ENCODE peak calls at places on chromosomes 4 and X, in ten cellular contexts. F is progenitor cell of endocrine pancreas; T is AML-193; O is T-cell; R is dorsolateral prefrontal cortex; V is T follicular helper cell; L is ACHN; Q is brain pericyte; M is activated T-cell treated with anti-CD3 and anti-CD28 coated beads, Interleukin-2, amount 50 U/mL, for 72 hours; P is pancreas. I is an unnamed sample.

GRCh38 chr4:76755756-76756155 is 142.2 kb downstream of the SOWAHB start:
- DNase-seq in T (no peak), V (no peak), P (no peak), Q (no peak), O (no peak), L (no peak), M (no peak), F (no peak), R (no peak), I (no peak)

GRCh38 chrX:16882188-16882587 is 12.0 kb upstream of the RBBP7 start:
- DNase-seq in T (peak; percentile 3), O (no peak), F (no peak), L (peak; percentile 1), M (peak; percentile 7), V (no peak), R (peak; percentile 42), P (no peak), Q (no peak), I (peak; percentile 19)

GRCh38 chr4:10079951-10080873 is 36.4 kb downstream of the WDR1 start:
- DNase-seq in Q (no peak), O (no peak), P (peak; percentile 37), R (no peak), M (no peak), L (no peak), V (no peak), F (no peak), T (no peak), I (no peak)

GRCh38 chr4:85837334-85837733 is 362.4 kb downstream of the ARHGAP24 start:
- DNase-seq in M (no peak), F (no peak), T (no peak), L (no peak), V (no peak), O (no peak), Q (no peak), P (no peak), R (no peak), I (no peak)

GRCh38 chr4:66178901-66179300 is 508.6 kb upstream of the EPHA5 start:
- DNase-seq in V (no peak), Q (no peak), P (no peak), T (no peak), R (no peak), O (no peak), M (no peak), F (no peak), L (no peak), I (peak; percentile 58)

GRCh38 chr4:165489786-165490185 is 111.0 kb downstream of the CPE start:
- DNase-seq in R (no peak), V (no peak), M (no peak), Q (no peak), F (no peak), O (no peak), P (no peak), T (no peak), L (no peak), I (no peak)

GRCh38 chrX:24292358-24292757 is 21.5 kb downstream of the SUPT20HL2 start:
- DNase-seq in Q (no peak), L (no peak), V (no peak), R (no peak), T (no peak), P (no peak), M (no peak), O (no peak), F (no peak), I (no peak)

GRCh38 chr4:3199661-3200422 is 49.1 kb upstream of the MSANTD1 start:
- DNase-seq in R (no peak), T (no peak), F (no peak), P (no peak), M (no peak), Q (no peak), V (no peak), L (no peak), O (no peak), I (no peak)

GRCh38 chr4:113901994-113902787 is 77.3 kb downstream of the ARSJ start:
- DNase-seq in F (peak; percentile 16), P (peak; percentile 73), Q (no peak), M (peak; percentile 58), O (peak; percentile 80), V (peak; percentile 60), L (no peak), R (no peak), T (no peak), I (no peak)

GRCh38 chr4:101065346-101065745 is 282.0 kb downstream of the PPP3CA start:
- DNase-seq in M (no peak), Q (no peak), O (no peak), V (no peak), T (peak; percentile 2), P (no peak), F (no peak), L (no peak), R (no peak), I (no peak)

GRCh38 chr4:95318483-95318882 is 230.3 kb downstream of the UNC5C start:
- DNase-seq in T (no peak), V (no peak), P (no peak), M (no peak), O (no peak), F (no peak), R (no peak), L (no peak), Q (no peak), I (no peak)

GRCh38 chr4:77800483-77801259 is 18.5 kb downstream of the CNOT6L start:
- DNase-seq in P (no peak), R (no peak), M (no peak), T (no peak), O (no peak), V (no peak), L (no peak), Q (no peak), F (no peak), I (no peak)

GRCh38 chrX:136214551-136214950 is 36.6 kb downstream of the MAP7D3 start:
- DNase-seq in T (no peak), R (no peak), V (no peak), O (no peak), P (no peak), L (peak; percentile 87), F (no peak), Q (no peak), M (no peak), I (peak; percentile 92)

GRCh38 chrX:106436695-106437094 is 175.1 kb upstream of the RADX start:
- DNase-seq in M (no peak), F (no peak), Q (no peak), O (no peak), P (no peak), L (no peak), V (no peak), T (no peak), R (no peak), I (no peak)

GRCh38 chr4:8646296-8647093 is 53.9 kb downstream of the CPZ start:
- DNase-seq in M (no peak), V (no peak), O (no peak), Q (no peak), P (no peak), T (no peak), F (no peak), L (no peak), R (no peak), I (no peak)

GRCh38 chr4:3316146-3316545 is 23.3 kb downstream of the RGS12 start:
- DNase-seq in T (no peak), V (no peak), P (peak; percentile 19), R (peak; percentile 10), O (no peak), Q (no peak), F (no peak), L (no peak), M (no peak), I (no peak)

GRCh38 chr4:39664828-39665731 is 26.4 kb upstream of the SMIM14 start:
- DNase-seq in M (no peak), F (no peak), L (no peak), P (no peak), V (no peak), R (no peak), T (no peak), O (no peak), Q (no peak), I (peak; percentile 61)

GRCh38 chrX:37847733-37848197 is 394 bp upstream of the DYNLT3 start:
- DNase-seq in F (no peak), O (no peak), M (no peak), Q (no peak), T (no peak), R (no peak), L (no peak), V (no peak), P (no peak), I (no peak)

GRCh38 chrX:7093305-7093704 is 54.2 kb upstream of the STS start:
- DNase-seq in R (no peak), F (no peak), L (no peak), P (no peak), M (no peak), T (no peak), V (no peak), Q (no peak), O (no peak), I (no peak)

GRCh38 chr4:100362363-100362762 is 155.5 kb downstream of the EMCN start:
- DNase-seq in M (no peak), F (no peak), O (no peak), Q (no peak), R (no peak), P (no peak), V (no peak), T (peak; percentile 32), L (no peak), I (peak; percentile 65)

GRCh38 chr4:185068837-185069236 is 50.5 kb downstream of the HELT start:
- DNase-seq in Q (no peak), P (no peak), O (no peak), F (no peak), M (no peak), R (no peak), T (no peak), V (no peak), L (no peak), I (peak; percentile 6)

GRCh38 chr4:37661643-37662221 is 24.4 kb downstream of the RELL1 start:
- DNase-seq in P (no peak), Q (no peak), R (no peak), L (peak; percentile 49), M (no peak), T (no peak), V (no peak), O (no peak), F (no peak), I (peak; percentile 48)

GRCh38 chrX:129496625-129497024 is 26.7 kb downstream of the SMARCA1 start:
- DNase-seq in O (no peak), R (no peak), L (no peak), F (no peak), V (no peak), P (no peak), Q (no peak), M (no peak), T (no peak), I (peak; percentile 62)

GRCh38 chr4:65661469-65661868 is 8.8 kb downstream of the EPHA5 start:
- DNase-seq in F (no peak), V (no peak), O (no peak), M (no peak), P (no peak), Q (no peak), R (no peak), L (no peak), T (no peak), I (no peak)

GRCh38 chr4:169337510-169337909 is 66.8 kb upstream of the SH3RF1 start:
- DNase-seq in Q (no peak), O (no peak), L (no peak), M (no peak), R (no peak), P (no peak), T (no peak), V (no peak), F (no peak), I (peak; percentile 68)

GRCh38 chr4:140094701-140095420 is 59.1 kb downstream of the MAML3 start:
- DNase-seq in L (no peak), R (peak; percentile 70), P (peak; percentile 65), Q (no peak), O (peak; percentile 63), F (no peak), M (peak; percentile 78), T (peak; percentile 92), V (peak; percentile 48), I (no peak)

GRCh38 chrX:134513091-134513490 is 53.1 kb downstream of the HPRT1 start:
- DNase-seq in M (no peak), R (no peak), L (no peak), P (no peak), Q (no peak), F (no peak), O (no peak), T (no peak), V (no peak), I (peak; percentile 59)

GRCh38 chr4:7539186-7539585 is 104.5 kb upstream of the PSAPL1 start:
- DNase-seq in P (no peak), M (no peak), L (no peak), V (no peak), O (no peak), T (no peak), R (no peak), Q (no peak), F (no peak), I (no peak)

I was measured in ELR.